ENCODE peak calls at places on chromosomes 6 and 20, in six cellular contexts. One of them, this sample, is unnamed.
A peak's percentile ranks its signal among the peaks of the same experiment; 100 is the strongest.

GRCh38 chr20:15673206-15673605 is 900.0 kb downstream of the KIF16B start:
- DNase-seq in WTC11: no peak
- DNase-seq in posterior cingulate gyrus: no peak
- DNase-seq in mucosa of gallbladder: no peak
- DNase-seq in A549: no peak
- DNase-seq in left kidney: no peak
- DNase-seq in this sample: no peak

GRCh38 chr6:166257911-166258318 is 50.3 kb downstream of the PRR18 start:
- DNase-seq in WTC11: no peak
- DNase-seq in posterior cingulate gyrus: peak; percentile 55
- DNase-seq in mucosa of gallbladder: no peak
- DNase-seq in A549: no peak
- DNase-seq in left kidney: no peak
- DNase-seq in this sample: no peak

GRCh38 chr6:126091507-126091906 is 105.2 kb downstream of the TRMT11 start:
- DNase-seq in WTC11: no peak
- DNase-seq in posterior cingulate gyrus: no peak
- DNase-seq in mucosa of gallbladder: no peak
- DNase-seq in A549: no peak
- DNase-seq in left kidney: peak; percentile 15
- DNase-seq in this sample: no peak

GRCh38 chr6:122222761-122223160 is 176.7 kb upstream of the HSF2 start:
- DNase-seq in WTC11: no peak
- DNase-seq in posterior cingulate gyrus: no peak
- DNase-seq in mucosa of gallbladder: no peak
- DNase-seq in A549: no peak
- DNase-seq in left kidney: no peak
- DNase-seq in this sample: no peak

GRCh38 chr6:134331255-134331654 is 13.3 kb upstream of the SGK1 start:
- DNase-seq in WTC11: no peak
- DNase-seq in posterior cingulate gyrus: no peak
- DNase-seq in mucosa of gallbladder: no peak
- DNase-seq in A549: no peak
- DNase-seq in left kidney: no peak
- DNase-seq in this sample: no peak

GRCh38 chr6:26033132-26033941 is 53.9 kb upstream of the HFE start:
- DNase-seq in WTC11: peak; percentile 71
- DNase-seq in posterior cingulate gyrus: peak; percentile 84
- DNase-seq in mucosa of gallbladder: peak; percentile 69
- DNase-seq in A549: peak; percentile 95
- DNase-seq in left kidney: peak; percentile 98
- DNase-seq in this sample: peak; percentile 58

GRCh38 chr6:53347250-53347920 is 1.4 kb downstream of the ELOVL5 start:
- DNase-seq in WTC11: no peak
- DNase-seq in posterior cingulate gyrus: no peak
- DNase-seq in mucosa of gallbladder: no peak
- DNase-seq in A549: no peak
- DNase-seq in left kidney: peak; percentile 56
- DNase-seq in this sample: no peak

GRCh38 chr20:37990571-37991151 is 42.6 kb downstream of the TTI1 start:
- DNase-seq in WTC11: no peak
- DNase-seq in posterior cingulate gyrus: no peak
- DNase-seq in mucosa of gallbladder: peak; percentile 67
- DNase-seq in A549: peak; percentile 52
- DNase-seq in left kidney: peak; percentile 39
- DNase-seq in this sample: no peak

GRCh38 chr6:82331031-82331773 is 32.4 kb upstream of the TPBG start:
- DNase-seq in WTC11: no peak
- DNase-seq in posterior cingulate gyrus: no peak
- DNase-seq in mucosa of gallbladder: no peak
- DNase-seq in A549: peak; percentile 59
- DNase-seq in left kidney: no peak
- DNase-seq in this sample: no peak

GRCh38 chr20:53032021-53033001 is 60.2 kb downstream of the TSHZ2 start:
- DNase-seq in WTC11: no peak
- DNase-seq in posterior cingulate gyrus: no peak
- DNase-seq in mucosa of gallbladder: no peak
- DNase-seq in A549: no peak
- DNase-seq in left kidney: peak; percentile 86
- DNase-seq in this sample: no peak

GRCh38 chr6:12403946-12404647 is 113.9 kb downstream of the EDN1 start:
- DNase-seq in WTC11: no peak
- DNase-seq in posterior cingulate gyrus: no peak
- DNase-seq in mucosa of gallbladder: no peak
- DNase-seq in A549: no peak
- DNase-seq in left kidney: no peak
- DNase-seq in this sample: no peak

GRCh38 chr6:91719414-91719813 is 1132.5 kb upstream of the MAP3K7 start:
- DNase-seq in WTC11: no peak
- DNase-seq in posterior cingulate gyrus: no peak
- DNase-seq in mucosa of gallbladder: no peak
- DNase-seq in A549: no peak
- DNase-seq in left kidney: no peak
- DNase-seq in this sample: no peak

GRCh38 chr20:20551409-20551808 is 161.0 kb downstream of the RALGAPA2 start:
- DNase-seq in WTC11: no peak
- DNase-seq in posterior cingulate gyrus: no peak
- DNase-seq in mucosa of gallbladder: no peak
- DNase-seq in A549: no peak
- DNase-seq in left kidney: no peak
- DNase-seq in this sample: no peak

GRCh38 chr20:51372966-51373365 is 169.6 kb downstream of the NFATC2 start:
- DNase-seq in WTC11: no peak
- DNase-seq in posterior cingulate gyrus: peak; percentile 63
- DNase-seq in mucosa of gallbladder: no peak
- DNase-seq in A549: no peak
- DNase-seq in left kidney: no peak
- DNase-seq in this sample: no peak

GRCh38 chr6:33765368-33765767 is 18.7 kb upstream of the IP6K3 start:
- DNase-seq in WTC11: no peak
- DNase-seq in posterior cingulate gyrus: peak; percentile 58
- DNase-seq in mucosa of gallbladder: no peak
- DNase-seq in A549: no peak
- DNase-seq in left kidney: no peak
- DNase-seq in this sample: no peak

GRCh38 chr6:4677011-4677750 is 99.0 kb upstream of the CDYL start:
- DNase-seq in WTC11: no peak
- DNase-seq in posterior cingulate gyrus: no peak
- DNase-seq in mucosa of gallbladder: no peak
- DNase-seq in A549: no peak
- DNase-seq in left kidney: no peak
- DNase-seq in this sample: no peak

GRCh38 chr20:54047048-54047447 is 23.3 kb downstream of the BCAS1 start:
- DNase-seq in WTC11: no peak
- DNase-seq in posterior cingulate gyrus: no peak
- DNase-seq in mucosa of gallbladder: no peak
- DNase-seq in A549: no peak
- DNase-seq in left kidney: no peak
- DNase-seq in this sample: no peak

GRCh38 chr6:27297857-27298730 is 14.0 kb downstream of the POM121L2 start:
- DNase-seq in WTC11: peak; percentile 80
- DNase-seq in posterior cingulate gyrus: no peak
- DNase-seq in mucosa of gallbladder: no peak
- DNase-seq in A549: peak; percentile 82
- DNase-seq in left kidney: peak; percentile 31
- DNase-seq in this sample: peak; percentile 66

GRCh38 chr6:7255918-7256317 is 57.1 kb downstream of the SSR1 start:
- DNase-seq in WTC11: no peak
- DNase-seq in posterior cingulate gyrus: no peak
- DNase-seq in mucosa of gallbladder: no peak
- DNase-seq in A549: no peak
- DNase-seq in left kidney: no peak
- DNase-seq in this sample: no peak

GRCh38 chr6:41975276-41975675 is 33.7 kb upstream of the CCND3 start:
- DNase-seq in WTC11: no peak
- DNase-seq in posterior cingulate gyrus: no peak
- DNase-seq in mucosa of gallbladder: no peak
- DNase-seq in A549: no peak
- DNase-seq in left kidney: no peak
- DNase-seq in this sample: no peak

GRCh38 chr20:57716202-57716601 is 6.4 kb upstream of the PMEPA1 start:
- DNase-seq in WTC11: no peak
- DNase-seq in posterior cingulate gyrus: no peak
- DNase-seq in mucosa of gallbladder: no peak
- DNase-seq in A549: no peak
- DNase-seq in left kidney: no peak
- DNase-seq in this sample: no peak

GRCh38 chr20:36461600-36462439 is 79.5 kb upstream of the MYL9 start:
- DNase-seq in WTC11: peak; percentile 52
- DNase-seq in posterior cingulate gyrus: no peak
- DNase-seq in mucosa of gallbladder: peak; percentile 44
- DNase-seq in A549: peak; percentile 48
- DNase-seq in left kidney: peak; percentile 88
- DNase-seq in this sample: peak; percentile 60

GRCh38 chr6:139147628-139148027 is 12.7 kb downstream of the HECA start:
- DNase-seq in WTC11: no peak
- DNase-seq in posterior cingulate gyrus: no peak
- DNase-seq in mucosa of gallbladder: no peak
- DNase-seq in A549: no peak
- DNase-seq in left kidney: no peak
- DNase-seq in this sample: no peak

GRCh38 chr6:14305131-14305530 is 187.6 kb downstream of the CD83 start:
- DNase-seq in WTC11: no peak
- DNase-seq in posterior cingulate gyrus: no peak
- DNase-seq in mucosa of gallbladder: no peak
- DNase-seq in A549: no peak
- DNase-seq in left kidney: no peak
- DNase-seq in this sample: no peak

GRCh38 chr20:63472159-63472811 is at the start of gene KCNQ2:
- DNase-seq in WTC11: peak; percentile 64
- DNase-seq in posterior cingulate gyrus: no peak
- DNase-seq in mucosa of gallbladder: no peak
- DNase-seq in A549: no peak
- DNase-seq in left kidney: peak; percentile 53
- DNase-seq in this sample: no peak

GRCh38 chr20:32452776-32453466 is 94.8 kb downstream of the ASXL1 start:
- DNase-seq in WTC11: no peak
- DNase-seq in posterior cingulate gyrus: peak; percentile 70
- DNase-seq in mucosa of gallbladder: no peak
- DNase-seq in A549: no peak
- DNase-seq in left kidney: no peak
- DNase-seq in this sample: no peak

This sample was measured in endothelial cell.